ENCODE peak calls at places on chromosomes 2 and 18, in six cellular contexts. U is AG10803, O is Peyer's patch, Z is lower lobe of right lung, F is suprapubic skin, P is IMR-90. S is an unnamed sample.

GRCh38 chr2:150470435-150470834 is 17.0 kb downstream of the RND3 start:
- DNase-seq in Z (no peak), O (no peak), U (no peak), P (peak; percentile 21), F (no peak), S (no peak)

GRCh38 chr2:109637749-109638570 is 23.8 kb downstream of the SOWAHC start:
- DNase-seq in Z (no peak), F (no peak), U (peak; percentile 50), P (peak; percentile 65), O (no peak), S (no peak)

GRCh38 chr2:202104286-202104870 is 31.3 kb downstream of the KIAA2012 start:
- DNase-seq in O (peak; percentile 68), F (no peak), U (peak; percentile 67), P (peak; percentile 54), Z (peak; percentile 60), S (peak; percentile 50)

GRCh38 chr2:151757861-151758260 is 23.6 kb upstream of the NEB start:
- DNase-seq in P (no peak), Z (no peak), O (no peak), U (no peak), F (no peak), S (no peak)

GRCh38 chr2:46101557-46102220 is 195.5 kb upstream of the EPAS1 start:
- DNase-seq in U (no peak), F (no peak), O (no peak), P (no peak), Z (no peak), S (no peak)

GRCh38 chr2:108145551-108145950 is 94.2 kb upstream of the SULT1C3 start:
- DNase-seq in O (no peak), Z (no peak), P (peak; percentile 10), F (no peak), U (no peak), S (no peak)

GRCh38 chr2:158486150-158486969 is 29.6 kb downstream of the PKP4 start:
- DNase-seq in F (no peak), U (no peak), O (no peak), Z (no peak), P (peak; percentile 5), S (no peak)

GRCh38 chr2:172361360-172361759 is 66.0 kb upstream of the ITGA6 start:
- DNase-seq in U (peak; percentile 55), P (peak; percentile 31), O (no peak), F (no peak), Z (no peak), S (no peak)

GRCh38 chr2:165535443-165535842 is 65.9 kb downstream of the CSRNP3 start:
- DNase-seq in F (no peak), Z (no peak), P (no peak), U (peak; percentile 2), O (no peak), S (no peak)

GRCh38 chr2:210964141-210964764 is 407.9 kb downstream of the CPS1 start:
- DNase-seq in O (no peak), U (no peak), F (no peak), P (no peak), Z (no peak), S (no peak)

GRCh38 chr2:62456721-62457539 is 49.1 kb downstream of the TMEM17 start:
- DNase-seq in F (peak; percentile 87), P (peak; percentile 78), Z (peak; percentile 79), O (peak; percentile 81), U (peak; percentile 65), S (no peak)

GRCh38 chr18:68417826-68418225 is 297.1 kb downstream of the TMX3 start:
- DNase-seq in O (no peak), F (no peak), Z (no peak), P (peak; percentile 51), U (peak; percentile 90), S (no peak)

GRCh38 chr2:67974564-67975430 is 88.0 kb downstream of the C1D start:
- DNase-seq in F (no peak), O (peak; percentile 45), Z (peak; percentile 61), P (no peak), U (peak; percentile 29), S (peak; percentile 52)

GRCh38 chr2:190137561-190137960 is 75.0 kb upstream of the MSTN start:
- DNase-seq in Z (no peak), U (peak; percentile 64), F (no peak), O (no peak), P (peak; percentile 19), S (no peak)

GRCh38 chr2:233033672-233034071 is 1.2 kb downstream of the NEU2 start:
- DNase-seq in F (no peak), P (peak; percentile 52), O (no peak), Z (no peak), U (peak; percentile 23), S (no peak)

GRCh38 chr2:56102866-56103265 is 80.9 kb upstream of the CCDC85A start:
- DNase-seq in O (no peak), P (peak; percentile 6), U (peak; percentile 29), Z (no peak), F (no peak), S (no peak)

GRCh38 chr2:101200714-101201113 is 49.5 kb upstream of the TBC1D8 start:
- DNase-seq in P (peak; percentile 31), Z (no peak), F (no peak), O (no peak), U (peak; percentile 21), S (no peak)

GRCh38 chr2:167264380-167264779 is 376.1 kb downstream of the XIRP2 start:
- DNase-seq in Z (no peak), O (peak; percentile 45), U (no peak), F (no peak), P (no peak), S (no peak)
- TF ChIP-seq CTCF in Z (peak; percentile 6), O (no peak), U (peak; percentile 19), F (no peak), P (peak; percentile 28), S (no peak)

GRCh38 chr2:85437488-85438290 is 19.2 kb downstream of the SH2D6 start:
- DNase-seq in U (peak; percentile 70), Z (peak; percentile 92), O (peak; percentile 95), F (peak; percentile 91), P (peak; percentile 77), S (peak; percentile 93)

GRCh38 chr2:85439986-85440385 is 21.5 kb downstream of the SH2D6 start:
- DNase-seq in O (no peak), U (no peak), P (no peak), Z (no peak), F (no peak), S (no peak)

GRCh38 chr2:85436836-85437487 is 18.4 kb downstream of the SH2D6 start:
- DNase-seq in Z (no peak), F (no peak), U (no peak), O (no peak), P (no peak), S (no peak)

GRCh38 chr2:85439111-85439477 is 20.6 kb downstream of the SH2D6 start:
- DNase-seq in Z (no peak), O (no peak), F (no peak), P (no peak), U (no peak), S (no peak)

DNA sequence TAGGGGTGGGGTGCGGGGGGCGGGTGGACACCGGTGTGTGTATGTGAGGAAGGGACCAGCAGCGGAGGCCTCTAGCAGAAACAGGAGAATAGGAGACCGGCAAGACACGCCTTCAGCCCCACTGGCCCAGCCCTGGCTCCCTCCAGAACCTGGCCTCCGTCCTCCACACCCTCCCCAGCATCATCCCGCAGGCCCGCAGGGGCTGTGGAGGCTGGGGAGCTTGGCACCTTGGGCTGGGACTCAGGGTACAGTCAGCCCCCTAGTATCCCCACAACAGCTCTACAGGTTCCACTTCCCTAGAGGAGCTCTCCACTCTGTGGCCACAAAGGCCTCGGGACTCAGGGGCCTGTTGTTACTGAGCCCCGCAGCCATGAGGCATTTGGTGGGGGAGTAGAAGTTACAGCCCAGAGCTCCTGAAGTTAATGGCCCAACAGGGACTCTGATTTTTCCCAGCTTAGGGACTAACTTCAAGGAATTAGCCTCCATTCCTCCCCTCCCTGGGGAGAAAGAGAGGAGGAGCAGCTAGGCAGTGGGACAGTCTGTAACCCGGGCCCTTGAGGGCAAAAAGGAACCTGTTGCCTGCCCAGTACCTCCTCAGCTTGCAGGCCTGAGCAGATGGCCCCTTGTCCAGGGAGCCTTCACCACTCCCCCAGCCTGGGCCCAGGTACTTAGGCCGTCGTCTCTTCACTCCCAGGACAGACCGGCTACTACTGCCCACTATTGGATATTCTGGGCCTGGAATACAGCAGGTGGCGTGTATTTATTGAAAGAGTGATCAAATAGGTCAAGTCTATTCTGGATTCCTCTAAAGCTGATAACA is 20.0 kb downstream of the SH2D6 start:
- DNase-seq in Z (no peak), U (no peak), O (no peak), P (no peak), F (no peak), S (no peak)
- TF ChIP-seq CTCF in Z (no peak), U (no peak), O (no peak), P (no peak), F (no peak), S (no peak)

DNA sequence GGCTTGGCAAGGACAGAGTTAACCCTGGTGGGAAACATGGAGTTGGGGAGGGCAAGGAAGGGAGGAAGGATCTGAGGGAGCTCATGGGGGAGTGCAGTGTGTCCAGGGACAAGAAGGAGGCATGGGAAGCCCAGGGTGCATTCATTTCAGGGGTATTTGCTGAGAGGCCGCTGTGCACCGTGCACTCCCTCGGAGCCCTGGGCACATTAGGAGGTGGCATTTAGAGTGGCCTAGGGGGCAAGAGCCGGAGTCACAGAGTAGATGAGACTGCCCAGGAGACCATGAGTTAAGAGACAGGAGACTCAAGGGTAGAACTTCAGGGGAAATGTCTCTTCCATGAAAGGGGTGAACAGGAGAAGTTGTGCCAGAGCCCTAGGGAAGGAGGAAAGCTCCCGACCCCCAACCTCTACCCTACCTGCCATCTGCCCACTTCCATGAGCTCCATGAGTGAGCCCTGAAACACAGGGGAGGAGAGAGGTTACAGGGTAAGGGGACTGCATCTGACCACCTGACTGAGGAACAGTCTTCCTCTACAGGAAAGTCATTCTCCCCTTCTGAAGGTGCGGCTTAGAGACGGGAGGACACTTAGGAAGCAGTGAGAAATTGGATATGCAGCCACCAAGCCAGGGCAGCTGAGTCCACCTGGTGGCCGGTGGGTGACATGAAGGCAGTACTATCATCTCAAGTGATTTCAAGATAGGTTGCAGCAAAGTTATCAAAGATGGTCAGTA is 58.5 kb upstream of the COPS8 start:
- DNase-seq in U (peak; percentile 78), Z (peak; percentile 84), P (peak; percentile 49), F (peak; percentile 86), O (peak; percentile 90), S (peak; percentile 67)
- TF ChIP-seq CTCF in U (peak; percentile 98), Z (peak; percentile 84), P (peak; percentile 66), F (peak; percentile 85), O (peak; percentile 63), S (peak; percentile 76)

GRCh38 chr2:49289711-49290110 is 135.4 kb upstream of the FSHR start:
- DNase-seq in U (no peak), O (no peak), F (no peak), P (no peak), Z (no peak), S (no peak)

GRCh38 chr2:49288902-49289680 is 134.8 kb upstream of the FSHR start:
- DNase-seq in Z (no peak), F (no peak), O (no peak), P (no peak), U (no peak), S (no peak)

GRCh38 chr2:49288113-49288710 is 133.9 kb upstream of the FSHR start:
- DNase-seq in P (no peak), F (no peak), O (no peak), Z (no peak), U (no peak), S (no peak)

GRCh38 chr2:49286726-49287125 is 132.4 kb upstream of the FSHR start:
- DNase-seq in U (no peak), F (no peak), P (no peak), O (no peak), Z (no peak), S (no peak)

GRCh38 chr2:49286045-49286444 is 131.7 kb upstream of the FSHR start:
- DNase-seq in O (no peak), P (no peak), U (no peak), Z (no peak), F (no peak), S (no peak)
- TF ChIP-seq CTCF in O (no peak), P (no peak), U (no peak), Z (no peak), F (no peak), S (no peak)

GRCh38 chr18:47215554-47216138 is 35.8 kb downstream of the SKOR2 start:
- DNase-seq in P (peak; percentile 52), O (no peak), Z (no peak), U (peak; percentile 70), F (no peak), S (no peak)
- TF ChIP-seq CTCF in P (peak; percentile 57), O (no peak), Z (peak; percentile 47), U (peak; percentile 78), F (peak; percentile 6), S (no peak)